ENCODE peak calls at places on chromosomes 3 and 15, in nine cellular contexts. M, S, C, J, N, G, P, U and E are unnamed samples.

GRCh38 chr15:62163397-62163796 is 1.7 kb downstream of the C2CD4B start:
- DNase-seq in M (no peak), S (no peak), C (no peak), J (no peak), N (no peak), G (no peak), P (no peak), U (no peak), E (no peak)

GRCh38 chr15:97023131-97023844 is 692.8 kb downstream of the NR2F2 start:
- DNase-seq in M (no peak), S (no peak), C (no peak), J (no peak), N (no peak), G (no peak), P (no peak), U (no peak), E (no peak)

GRCh38 chr15:34804776-34805175 is 9.4 kb upstream of the ACTC1 start:
- DNase-seq in M (no peak), S (no peak), C (no peak), J (no peak), N (no peak), G (no peak), P (no peak), U (no peak), E (no peak)

GRCh38 chr3:16332904-16333426 is 68.0 kb downstream of the OXNAD1 start:
- DNase-seq in M (no peak), S (no peak), C (no peak), J (no peak), N (no peak), G (no peak), P (no peak), U (no peak), E (no peak)

GRCh38 chr15:55267401-55268053 is 22.1 kb downstream of the RAB27A start:
- DNase-seq in M (peak), S (no peak), C (peak), J (no peak), N (peak), G (peak), P (no peak), U (peak), E (peak)

GRCh38 chr3:176950743-176951142 is 246.5 kb downstream of the TBL1XR1 start:
- DNase-seq in M (no peak), S (no peak), C (no peak), J (no peak), N (no peak), G (no peak), P (no peak), U (no peak), E (no peak)

GRCh38 chr3:72299321-72299802 is 514.4 kb upstream of the PROK2 start:
- DNase-seq in M (no peak), S (no peak), C (peak), J (no peak), N (no peak), G (no peak), P (no peak), U (no peak), E (no peak)

GRCh38 chr15:61205427-61205826 is 23.7 kb downstream of the RORA start:
- DNase-seq in M (no peak), S (no peak), C (peak), J (no peak), N (no peak), G (no peak), P (no peak), U (no peak), E (no peak)

GRCh38 chr3:108006901-108007331 is 83.9 kb downstream of the CD47 start:
- DNase-seq in M (no peak), S (no peak), C (no peak), J (no peak), N (no peak), G (no peak), P (no peak), U (no peak), E (no peak)

GRCh38 chr15:63892794-63893441 is 59.2 kb upstream of the HERC1 start:
- DNase-seq in M (no peak), S (no peak), C (peak), J (no peak), N (peak), G (no peak), P (peak), U (no peak), E (no peak)

GRCh38 chr3:9911863-9912262 is 5.0 kb upstream of the IL17RC start:
- DNase-seq in M (no peak), S (no peak), C (no peak), J (no peak), N (no peak), G (no peak), P (no peak), U (no peak), E (no peak)

GRCh38 chr15:40105517-40106202 is 3.0 kb downstream of the BMF start:
- DNase-seq in M (no peak), S (no peak), C (peak), J (no peak), N (no peak), G (no peak), P (no peak), U (no peak), E (no peak)

GRCh38 chr15:62935300-62936081 is 107.1 kb upstream of the TPM1 start:
- DNase-seq in M (no peak), S (no peak), C (no peak), J (no peak), N (peak), G (no peak), P (no peak), U (no peak), E (no peak)

GRCh38 chr3:129525341-129525968 is 3.0 kb upstream of the RHO start:
- DNase-seq in M (no peak), S (no peak), C (no peak), J (no peak), N (no peak), G (no peak), P (no peak), U (no peak), E (no peak)

GRCh38 chr15:101170568-101171350 is 81.1 kb downstream of the CHSY1 start:
- DNase-seq in M (no peak), S (no peak), C (peak), J (no peak), N (no peak), G (no peak), P (no peak), U (peak), E (no peak)

GRCh38 chr3:57682284-57682683 is 10.6 kb downstream of the DENND6A start:
- DNase-seq in M (no peak), S (no peak), C (no peak), J (no peak), N (no peak), G (no peak), P (no peak), U (no peak), E (no peak)

GRCh38 chr15:91866971-91867372 is 13.5 kb downstream of the SLCO3A1 start:
- DNase-seq in M (peak), S (no peak), C (peak), J (no peak), N (no peak), G (peak), P (peak), U (no peak), E (peak)

GRCh38 chr3:169295126-169295525 is 368.4 kb downstream of the MECOM start:
- DNase-seq in M (no peak), S (no peak), C (peak), J (peak), N (no peak), G (no peak), P (no peak), U (no peak), E (no peak)

GRCh38 chr3:851098-851790 is 241.6 kb upstream of the CNTN6 start:
- DNase-seq in M (no peak), S (no peak), C (no peak), J (no peak), N (no peak), G (no peak), P (no peak), U (no peak), E (no peak)

GRCh38 chr3:25689226-25689625 is 24.5 kb upstream of the TOP2B start:
- DNase-seq in M (no peak), S (no peak), C (no peak), J (no peak), N (no peak), G (no peak), P (no peak), U (no peak), E (no peak)

GRCh38 chr3:129001817-129002572 is 891 bp downstream of the EFCC1 start:
- DNase-seq in M (no peak), S (peak), C (peak), J (peak), N (no peak), G (no peak), P (no peak), U (no peak), E (no peak)

GRCh38 chr3:61928020-61928419 is 366.6 kb downstream of the PTPRG start:
- DNase-seq in M (no peak), S (no peak), C (peak), J (no peak), N (no peak), G (no peak), P (no peak), U (no peak), E (no peak)

GRCh38 chr15:72340366-72340765 is 20.4 kb upstream of the CELF6 start:
- DNase-seq in M (no peak), S (no peak), C (no peak), J (peak), N (no peak), G (no peak), P (no peak), U (no peak), E (no peak)

GRCh38 chr15:82044373-82045178 is 1.2 kb downstream of the MEX3B start:
- DNase-seq in M (peak), S (peak), C (peak), J (peak), N (peak), G (peak), P (peak), U (no peak), E (peak)

GRCh38 chr3:186510374-186511079 is 33.7 kb downstream of the CRYGS start:
- DNase-seq in M (no peak), S (no peak), C (no peak), J (no peak), N (no peak), G (no peak), P (no peak), U (no peak), E (no peak)

GRCh38 chr15:47715402-47715801 is 1.9 kb upstream of the SEMA6D start:
- DNase-seq in M (no peak), S (no peak), C (no peak), J (no peak), N (no peak), G (no peak), P (no peak), U (no peak), E (no peak)

GRCh38 chr15:95620934-95621579 is 709.4 kb upstream of the NR2F2 start:
- DNase-seq in M (no peak), S (no peak), C (no peak), J (no peak), N (no peak), G (no peak), P (no peak), U (no peak), E (no peak)

GRCh38 chr15:57969355-57969754 is 96.2 kb downstream of the ALDH1A2 start:
- DNase-seq in M (no peak), S (no peak), C (no peak), J (peak), N (no peak), G (no peak), P (no peak), U (no peak), E (no peak)

GRCh38 chr3:10775828-10776227 is 40.2 kb upstream of the SLC6A11 start:
- DNase-seq in M (no peak), S (no peak), C (no peak), J (no peak), N (no peak), G (no peak), P (no peak), U (no peak), E (no peak)

GRCh38 chr15:96353378-96353930 is 23.0 kb downstream of the NR2F2 start:
- DNase-seq in M (no peak), S (no peak), C (no peak), J (no peak), N (no peak), G (no peak), P (no peak), U (no peak), E (no peak)

GRCh38 chr15:70521576-70522322 is 241.6 kb downstream of the UACA start:
- DNase-seq in M (no peak), S (no peak), C (no peak), J (no peak), N (no peak), G (no peak), P (no peak), U (no peak), E (no peak)

GRCh38 chr15:70523192-70523591 is 240.2 kb downstream of the UACA start:
- DNase-seq in M (no peak), S (no peak), C (no peak), J (no peak), N (no peak), G (no peak), P (no peak), U (no peak), E (no peak)

GRCh38 chr15:70523634-70524033 is 239.7 kb downstream of the UACA start:
- DNase-seq in M (no peak), S (no peak), C (no peak), J (no peak), N (no peak), G (no peak), P (no peak), U (no peak), E (no peak)

GRCh38 chr15:70524470-70524869 is 238.9 kb downstream of the UACA start:
- DNase-seq in M (no peak), S (no peak), C (no peak), J (no peak), N (no peak), G (no peak), P (no peak), U (no peak), E (no peak)

DNA sequence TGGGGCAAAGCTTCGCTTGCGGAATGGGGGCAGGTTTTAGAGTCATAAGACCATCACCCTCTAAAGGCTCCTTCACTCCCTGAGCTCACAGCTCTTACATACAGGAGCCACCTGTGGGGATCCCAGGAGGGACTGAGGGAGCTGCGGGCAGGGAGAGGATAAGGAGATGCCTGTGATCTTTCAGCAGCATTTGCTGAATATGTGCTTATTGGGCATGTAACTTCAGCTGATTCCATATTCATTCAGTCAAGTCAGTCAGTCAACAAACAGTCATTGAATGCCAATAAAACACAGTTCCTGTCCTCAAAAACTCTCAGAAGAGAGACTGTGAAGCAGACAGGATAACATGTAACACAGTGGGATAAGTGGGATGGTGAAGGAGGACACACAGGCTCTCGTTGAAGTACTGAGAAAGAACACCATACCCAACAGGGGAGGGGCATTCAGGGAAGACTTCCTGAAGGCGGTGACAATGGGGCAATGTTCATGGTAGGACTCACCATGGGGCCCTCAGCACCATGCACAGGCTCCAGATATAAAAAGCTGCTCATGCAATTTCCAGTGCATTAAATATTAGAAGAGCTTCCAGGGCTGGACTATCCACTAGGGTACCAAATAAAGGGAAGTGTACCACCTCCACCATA is 240.9 kb downstream of the UACA start:
- DNase-seq in M (no peak), S (no peak), C (no peak), J (no peak), N (no peak), G (no peak), P (no peak), U (no peak), E (no peak)
- H3K4me3 ChIP-seq in M (no peak), S (no peak), C (no peak), J (no peak), N (no peak), G (no peak), P (no peak), U (no peak), E (no peak)

GRCh38 chr3:130800829-130801228 is 54.2 kb upstream of the PIK3R4 start:
- DNase-seq in M (no peak), S (no peak), C (no peak), J (no peak), N (no peak), G (no peak), P (no peak), U (no peak), E (no peak)

GRCh38 chr3:130801473-130801872 is 54.8 kb upstream of the PIK3R4 start:
- DNase-seq in M (no peak), S (no peak), C (no peak), J (no peak), N (no peak), G (no peak), P (no peak), U (no peak), E (no peak)
- H3K27ac ChIP-seq in M (no peak), S (no peak), C (no peak), J (no peak), N (no peak), G (no peak), P (no peak), U (no peak), E (no peak)

DNA sequence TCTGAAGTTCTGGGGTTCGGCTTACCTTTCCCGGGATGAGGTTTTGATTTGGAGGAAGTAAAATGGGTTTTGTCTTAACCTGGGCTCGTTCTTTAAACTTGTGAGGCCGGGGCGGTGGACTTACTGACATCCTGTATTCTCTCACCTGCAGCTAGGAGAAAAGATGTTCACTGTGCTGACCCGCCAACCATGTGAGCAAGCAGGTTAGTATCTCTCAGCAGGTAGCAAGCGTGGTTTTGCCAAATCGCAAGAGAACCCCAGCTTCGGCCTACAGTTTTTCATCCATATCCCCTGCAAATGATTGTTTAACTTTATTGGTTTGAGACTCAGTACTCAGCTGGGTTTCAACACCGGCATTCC is 891 bp downstream of the ENTPD3 start:
- DNase-seq in M (no peak), S (no peak), C (no peak), J (no peak), N (no peak), G (no peak), P (no peak), U (no peak), E (no peak)
- H3K4me3 ChIP-seq in M (no peak), S (no peak), C (no peak), J (no peak), N (no peak), G (no peak), P (no peak), U (no peak), E (no peak)

GRCh38 chr3:32401141-32401540 is 9.5 kb downstream of the CMTM7 start:
- DNase-seq in M (no peak), S (no peak), C (no peak), J (no peak), N (no peak), G (no peak), P (no peak), U (no peak), E (no peak)

GRCh38 chr3:32403663-32404062 is 12.0 kb downstream of the CMTM7 start:
- DNase-seq in M (no peak), S (no peak), C (no peak), J (no peak), N (no peak), G (no peak), P (no peak), U (no peak), E (no peak)

GRCh38 chr3:32399030-32399620 is 7.5 kb downstream of the CMTM7 start:
- DNase-seq in M (no peak), S (peak), C (no peak), J (peak), N (no peak), G (no peak), P (no peak), U (no peak), E (no peak)

GRCh38 chr3:32398531-32398930 is 6.9 kb downstream of the CMTM7 start:
- DNase-seq in M (no peak), S (no peak), C (peak), J (no peak), N (peak), G (peak), P (no peak), U (no peak), E (peak)

DNA sequence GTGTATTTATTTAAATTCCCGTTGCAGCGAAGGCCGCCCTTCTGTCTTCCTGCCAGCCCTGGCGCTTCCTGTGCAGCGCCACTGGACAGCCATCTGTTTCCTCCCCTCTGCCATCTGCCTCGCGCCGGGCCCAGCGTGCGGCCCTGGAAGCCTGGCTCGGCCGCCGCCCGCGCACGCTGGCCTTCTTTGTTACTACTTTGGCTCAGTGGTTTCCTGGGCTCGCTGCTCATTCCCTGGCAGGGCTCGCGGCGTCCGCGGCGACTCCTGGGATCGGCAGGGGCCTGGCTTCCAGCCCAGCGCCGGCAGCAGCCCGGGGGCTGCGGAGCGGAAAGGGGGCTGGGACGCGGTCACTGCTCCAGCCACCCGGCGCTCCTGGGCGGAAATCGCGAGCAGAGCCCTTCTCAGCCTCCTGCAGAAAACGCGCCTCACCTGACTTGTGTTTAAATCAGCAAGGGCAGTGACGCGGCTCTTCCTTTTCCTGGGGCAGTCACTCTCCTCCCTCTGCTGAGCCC is 9.9 kb downstream of the CMTM7 start:
- DNase-seq in M (peak), S (peak), C (peak), J (peak), N (peak), G (peak), P (peak), U (peak), E (peak)
- H3K27ac ChIP-seq in M (peak), S (peak), C (peak), J (peak), N (peak), G (peak), P (peak), U (peak), E (peak)